ENCODE peak calls at places on chromosomes 11 and 22, in seven cellular contexts. U is right lobe of liver, G is A549, O is adrenal gland, Z is transverse colon, R is sigmoid colon, W is K562. T is an unnamed sample.

GRCh38 chr11:10654211-10655150 is 39.1 kb downstream of the IRAG1 start:
- DNase-seq in U (no peak), G (peak), O (no peak), Z (no peak), R (peak), W (peak), T (peak)

GRCh38 chr11:114773541-114774338 is 95.4 kb downstream of the NXPE2 start:
- DNase-seq in U (no peak), G (no peak), O (no peak), Z (no peak), R (no peak), W (no peak), T (no peak)

GRCh38 chr11:69918231-69918937 is 99.2 kb upstream of the FGF3 start:
- DNase-seq in U (peak), G (no peak), O (peak), Z (peak), R (peak), W (no peak), T (no peak)

GRCh38 chr11:117449111-117449693 is 121.5 kb downstream of the CEP164 start:
- DNase-seq in U (no peak), G (no peak), O (no peak), Z (no peak), R (peak), W (no peak), T (no peak)

GRCh38 chr22:30195245-30196140 is 51.1 kb downstream of the LIF start:
- DNase-seq in U (no peak), G (no peak), O (no peak), Z (no peak), R (no peak), W (no peak), T (peak)

GRCh38 chr11:63845911-63846310 is 7.0 kb downstream of the MARK2 start:
- DNase-seq in U (peak), G (no peak), O (no peak), Z (no peak), R (no peak), W (no peak), T (no peak)

GRCh38 chr11:125314264-125315087 is 149.9 kb downstream of the PKNOX2 start:
- DNase-seq in U (no peak), G (no peak), O (no peak), Z (no peak), R (no peak), W (no peak), T (no peak)

GRCh38 chr22:23166841-23167610 is 13.3 kb upstream of the BCR start:
- DNase-seq in U (no peak), G (no peak), O (no peak), Z (no peak), R (no peak), W (no peak), T (no peak)

GRCh38 chr22:30459206-30460052 is 12.4 kb downstream of the SEC14L3 start:
- DNase-seq in U (no peak), G (no peak), O (no peak), Z (no peak), R (no peak), W (peak), T (peak)

GRCh38 chr11:62410972-62411371 is 7.9 kb upstream of the SCGB1A1 start:
- DNase-seq in U (no peak), G (no peak), O (peak), Z (no peak), R (no peak), W (no peak), T (no peak)
- TF ChIP-seq POLR2A in U (no peak), G (no peak), O (no peak), Z (no peak), R (no peak), W (no peak), T (no peak)

GRCh38 chr11:93574821-93575220 is 31.6 kb upstream of the SMCO4 start:
- DNase-seq in U (no peak), G (no peak), O (no peak), Z (no peak), R (no peak), W (no peak), T (no peak)

GRCh38 chr11:93577291-93577690 is 34.1 kb upstream of the SMCO4 start:
- DNase-seq in U (no peak), G (no peak), O (no peak), Z (no peak), R (no peak), W (no peak), T (no peak)

GRCh38 chr11:93583490-93583889 is 40.3 kb upstream of the SMCO4 start:
- DNase-seq in U (no peak), G (no peak), O (no peak), Z (no peak), R (no peak), W (no peak), T (no peak)

DNA sequence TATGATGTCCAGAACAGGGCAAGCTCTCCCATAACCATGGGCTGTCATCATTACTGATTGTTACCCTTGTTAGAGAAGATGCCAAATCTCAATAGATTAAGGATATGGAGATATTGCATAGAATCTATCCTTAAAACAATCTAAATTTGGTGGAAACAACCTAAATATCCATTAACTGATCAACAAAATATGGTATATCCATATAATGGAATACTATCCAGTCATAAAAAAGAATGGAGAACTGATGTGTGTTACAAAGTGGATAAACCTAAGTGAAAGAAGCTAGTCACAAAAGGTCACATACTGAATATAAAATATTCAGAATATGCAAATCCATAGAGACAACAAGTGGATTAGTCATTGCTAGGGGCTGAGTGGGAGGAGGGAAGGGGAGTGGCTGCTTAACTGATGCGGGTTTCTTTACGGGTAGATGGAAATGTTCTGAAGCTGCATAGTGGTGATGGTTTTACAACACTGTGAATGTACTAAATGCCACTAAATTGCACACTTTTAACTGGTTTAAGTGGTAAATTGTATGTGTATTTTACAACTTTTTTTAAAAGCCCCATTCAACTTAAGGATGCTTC is 36.1 kb upstream of the SMCO4 start:
- DNase-seq in U (no peak), G (no peak), O (no peak), Z (no peak), R (no peak), W (no peak), T (no peak)
- TF ChIP-seq POLR2A in U (no peak), G (no peak), O (no peak), Z (no peak), R (no peak), W (no peak), T (no peak)

DNA sequence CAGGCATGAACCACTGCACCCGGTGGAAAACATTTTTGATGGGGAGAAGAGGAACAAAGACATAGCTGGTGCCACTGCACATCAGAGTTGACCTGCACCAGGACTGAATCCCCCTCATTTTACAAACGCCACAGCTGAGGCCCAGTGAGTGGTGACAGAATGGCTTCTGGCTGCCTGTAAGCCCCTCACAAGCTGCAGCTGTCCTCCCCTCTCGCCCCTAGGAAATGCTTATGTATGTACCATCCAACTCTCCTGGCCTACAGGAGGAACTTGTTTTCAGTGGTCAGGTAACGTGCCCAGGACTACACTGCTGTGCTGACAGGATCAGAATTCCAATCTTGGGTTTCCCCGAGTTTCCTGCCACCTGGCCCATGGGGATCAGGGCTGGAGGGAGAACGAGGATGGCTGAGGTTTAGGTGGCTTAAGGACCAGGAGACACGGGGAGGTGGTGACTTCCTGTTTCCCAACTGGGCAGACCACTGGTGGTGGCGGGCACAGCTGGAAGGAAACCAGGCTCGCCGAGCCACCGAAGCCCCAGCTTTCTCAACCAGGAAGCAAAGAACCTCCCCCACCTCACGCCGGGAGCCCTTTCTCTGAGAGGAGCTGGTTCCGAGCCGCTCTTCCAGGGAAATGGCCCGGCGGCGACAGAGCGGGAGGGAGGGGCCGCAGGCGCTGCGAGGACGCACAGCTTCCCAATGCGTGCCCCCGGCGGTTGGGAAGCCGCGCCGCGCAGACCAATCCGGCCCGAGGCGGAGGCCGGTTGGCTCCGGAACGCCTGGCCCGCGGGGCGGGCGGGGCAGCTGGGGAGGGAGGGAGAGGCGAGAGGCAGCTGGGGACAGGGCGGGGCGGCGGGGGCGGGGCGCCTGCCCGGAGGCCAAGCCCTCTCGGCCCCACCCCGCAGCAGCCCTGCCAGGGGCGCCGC is 1.0 kb upstream of the LRFN4 start:
- DNase-seq in U (peak), G (peak), O (peak), Z (peak), R (peak), W (peak), T (peak)
- TF ChIP-seq POLR2A in U (peak), G (peak), O (peak), Z (peak), R (peak), W (peak), T (peak)

GRCh38 chr22:49923445-49923844 is 5.0 kb downstream of the CRELD2 start:
- DNase-seq in U (no peak), G (no peak), O (no peak), Z (no peak), R (no peak), W (no peak), T (no peak)

GRCh38 chr22:49924113-49924833 is 5.8 kb downstream of the CRELD2 start:
- DNase-seq in U (no peak), G (no peak), O (no peak), Z (no peak), R (no peak), W (no peak), T (no peak)

GRCh38 chr22:49927483-49928184 is 9.2 kb downstream of the CRELD2 start:
- DNase-seq in U (no peak), G (no peak), O (no peak), Z (no peak), R (no peak), W (no peak), T (no peak)

GRCh38 chr22:49926916-49927315 is 8.5 kb downstream of the CRELD2 start:
- DNase-seq in U (no peak), G (no peak), O (no peak), Z (no peak), R (no peak), W (no peak), T (no peak)

DNA sequence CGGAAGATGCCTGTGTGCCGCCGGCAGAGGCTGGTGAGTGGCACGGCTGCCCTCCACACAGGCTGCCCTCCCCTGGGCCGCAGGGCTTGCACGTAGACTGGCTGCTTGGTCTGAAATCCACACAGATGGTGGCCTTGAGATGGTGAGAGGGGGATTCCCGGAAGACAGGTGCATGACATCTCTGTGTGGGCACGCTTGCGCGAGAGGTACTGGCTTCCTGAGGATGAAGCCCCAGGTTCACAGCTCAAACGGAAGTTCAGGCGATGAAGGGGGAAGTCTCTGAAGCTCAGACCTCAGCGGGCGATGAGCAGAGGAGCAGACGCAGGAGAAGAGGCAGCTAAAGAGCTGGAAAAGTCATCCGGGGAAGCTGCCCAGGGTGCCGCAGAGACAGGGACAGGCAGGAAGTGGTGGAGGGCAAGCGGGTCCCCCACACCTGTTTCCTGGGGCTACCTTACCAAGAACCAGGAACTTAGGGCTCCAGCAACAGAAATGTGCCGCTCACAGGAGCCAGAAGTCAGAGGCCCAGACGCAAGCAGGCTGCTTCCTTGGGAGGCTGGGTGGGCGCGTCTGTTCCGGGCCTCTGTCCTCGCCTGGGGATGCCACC is 7.2 kb downstream of the CRELD2 start:
- DNase-seq in U (no peak), G (no peak), O (no peak), Z (peak), R (no peak), W (no peak), T (no peak)
- TF ChIP-seq POLR2A in U (no peak), G (no peak), O (no peak), Z (no peak), R (no peak), W (no peak), T (no peak)